ENCODE peak calls at places on chromosomes 1 and 21, in six cellular contexts. One of them, this sample, is unnamed.

GRCh38 chr1:239354211-239354610 is 32.2 kb upstream of the CHRM3 start:
- DNase-seq in activated T-helper 1 cell treated with anti-CD3 and anti-CD28 coated beads, Interleukin-12 subunit alpha, Interleukin-12 subunit beta, Interleukin-2, Interleukin-4 antibody, amounts not matched to agents 30 ng/mL and 10 ng/mL and 1 ng/mL, durations not matched to agents 14 hours and 24 hours and 36 hours: no peak
- DNase-seq in NCI-H446: no peak
- DNase-seq in kidney: no peak
- DNase-seq in NCI-H1417: no peak
- DNase-seq in naive B cell: no peak
- DNase-seq in this sample: no peak

GRCh38 chr1:204104331-204105222 is 31.7 kb downstream of the SOX13 start:
- DNase-seq in activated T-helper 1 cell treated with anti-CD3 and anti-CD28 coated beads, Interleukin-12 subunit alpha, Interleukin-12 subunit beta, Interleukin-2, Interleukin-4 antibody, amounts not matched to agents 30 ng/mL and 10 ng/mL and 1 ng/mL, durations not matched to agents 14 hours and 24 hours and 36 hours: no peak
- DNase-seq in NCI-H1417: no peak
- DNase-seq in NCI-H446: no peak
- DNase-seq in naive B cell: no peak
- DNase-seq in kidney: no peak
- DNase-seq in this sample: no peak

GRCh38 chr1:1894354-1895049 is 3.6 kb upstream of the GNB1 start:
- DNase-seq in naive B cell: no peak
- DNase-seq in NCI-H1417: peak
- DNase-seq in NCI-H446: no peak
- DNase-seq in kidney: peak
- DNase-seq in activated T-helper 1 cell treated with anti-CD3 and anti-CD28 coated beads, Interleukin-12 subunit alpha, Interleukin-12 subunit beta, Interleukin-2, Interleukin-4 antibody, amounts not matched to agents 30 ng/mL and 10 ng/mL and 1 ng/mL, durations not matched to agents 14 hours and 24 hours and 36 hours: no peak
- DNase-seq in this sample: peak

GRCh38 chr1:232628335-232629214 is 1.4 kb downstream of the SIPA1L2 start:
- DNase-seq in activated T-helper 1 cell treated with anti-CD3 and anti-CD28 coated beads, Interleukin-12 subunit alpha, Interleukin-12 subunit beta, Interleukin-2, Interleukin-4 antibody, amounts not matched to agents 30 ng/mL and 10 ng/mL and 1 ng/mL, durations not matched to agents 14 hours and 24 hours and 36 hours: no peak
- DNase-seq in kidney: no peak
- DNase-seq in NCI-H446: peak
- DNase-seq in naive B cell: no peak
- DNase-seq in NCI-H1417: peak
- DNase-seq in this sample: no peak

GRCh38 chr1:17551755-17552234 is 12.3 kb downstream of the ARHGEF10L start:
- DNase-seq in NCI-H1417: peak
- DNase-seq in NCI-H446: peak
- DNase-seq in naive B cell: no peak
- DNase-seq in activated T-helper 1 cell treated with anti-CD3 and anti-CD28 coated beads, Interleukin-12 subunit alpha, Interleukin-12 subunit beta, Interleukin-2, Interleukin-4 antibody, amounts not matched to agents 30 ng/mL and 10 ng/mL and 1 ng/mL, durations not matched to agents 14 hours and 24 hours and 36 hours: no peak
- DNase-seq in kidney: peak
- DNase-seq in this sample: peak

GRCh38 chr1:243234978-243235657 is 20.0 kb downstream of the CEP170 start:
- DNase-seq in NCI-H446: peak
- DNase-seq in activated T-helper 1 cell treated with anti-CD3 and anti-CD28 coated beads, Interleukin-12 subunit alpha, Interleukin-12 subunit beta, Interleukin-2, Interleukin-4 antibody, amounts not matched to agents 30 ng/mL and 10 ng/mL and 1 ng/mL, durations not matched to agents 14 hours and 24 hours and 36 hours: no peak
- DNase-seq in naive B cell: no peak
- DNase-seq in kidney: no peak
- DNase-seq in NCI-H1417: no peak
- DNase-seq in this sample: no peak

GRCh38 chr1:38728176-38728908 is 131.2 kb downstream of the RRAGC start:
- DNase-seq in NCI-H1417: no peak
- DNase-seq in NCI-H446: peak
- DNase-seq in activated T-helper 1 cell treated with anti-CD3 and anti-CD28 coated beads, Interleukin-12 subunit alpha, Interleukin-12 subunit beta, Interleukin-2, Interleukin-4 antibody, amounts not matched to agents 30 ng/mL and 10 ng/mL and 1 ng/mL, durations not matched to agents 14 hours and 24 hours and 36 hours: no peak
- DNase-seq in kidney: peak
- DNase-seq in naive B cell: no peak
- DNase-seq in this sample: no peak

GRCh38 chr1:42282024-42282579 is 52.9 kb downstream of the FOXJ3 start:
- DNase-seq in NCI-H1417: no peak
- DNase-seq in kidney: no peak
- DNase-seq in activated T-helper 1 cell treated with anti-CD3 and anti-CD28 coated beads, Interleukin-12 subunit alpha, Interleukin-12 subunit beta, Interleukin-2, Interleukin-4 antibody, amounts not matched to agents 30 ng/mL and 10 ng/mL and 1 ng/mL, durations not matched to agents 14 hours and 24 hours and 36 hours: no peak
- DNase-seq in NCI-H446: peak
- DNase-seq in naive B cell: no peak
- DNase-seq in this sample: no peak

GRCh38 chr1:26996024-26996423 is 2.5 kb downstream of the TRNP1 start:
- DNase-seq in activated T-helper 1 cell treated with anti-CD3 and anti-CD28 coated beads, Interleukin-12 subunit alpha, Interleukin-12 subunit beta, Interleukin-2, Interleukin-4 antibody, amounts not matched to agents 30 ng/mL and 10 ng/mL and 1 ng/mL, durations not matched to agents 14 hours and 24 hours and 36 hours: no peak
- DNase-seq in NCI-H1417: no peak
- DNase-seq in kidney: no peak
- DNase-seq in NCI-H446: no peak
- DNase-seq in naive B cell: no peak
- DNase-seq in this sample: no peak

GRCh38 chr1:166489670-166490436 is 323.1 kb upstream of the FAM78B start:
- DNase-seq in activated T-helper 1 cell treated with anti-CD3 and anti-CD28 coated beads, Interleukin-12 subunit alpha, Interleukin-12 subunit beta, Interleukin-2, Interleukin-4 antibody, amounts not matched to agents 30 ng/mL and 10 ng/mL and 1 ng/mL, durations not matched to agents 14 hours and 24 hours and 36 hours: peak
- DNase-seq in NCI-H446: no peak
- DNase-seq in naive B cell: peak
- DNase-seq in kidney: peak
- DNase-seq in NCI-H1417: peak
- DNase-seq in this sample: peak

GRCh38 chr1:160256396-160257046 is 5.8 kb downstream of the DCAF8 start:
- DNase-seq in NCI-H446: peak
- DNase-seq in activated T-helper 1 cell treated with anti-CD3 and anti-CD28 coated beads, Interleukin-12 subunit alpha, Interleukin-12 subunit beta, Interleukin-2, Interleukin-4 antibody, amounts not matched to agents 30 ng/mL and 10 ng/mL and 1 ng/mL, durations not matched to agents 14 hours and 24 hours and 36 hours: no peak
- DNase-seq in kidney: no peak
- DNase-seq in NCI-H1417: no peak
- DNase-seq in naive B cell: no peak
- DNase-seq in this sample: no peak

GRCh38 chr1:216560527-216560926 is 137.3 kb upstream of the USH2A start:
- DNase-seq in NCI-H1417: no peak
- DNase-seq in kidney: no peak
- DNase-seq in naive B cell: no peak
- DNase-seq in NCI-H446: no peak
- DNase-seq in activated T-helper 1 cell treated with anti-CD3 and anti-CD28 coated beads, Interleukin-12 subunit alpha, Interleukin-12 subunit beta, Interleukin-2, Interleukin-4 antibody, amounts not matched to agents 30 ng/mL and 10 ng/mL and 1 ng/mL, durations not matched to agents 14 hours and 24 hours and 36 hours: no peak
- DNase-seq in this sample: no peak

GRCh38 chr21:29892379-29892778 is 47.4 kb downstream of the GRIK1 start:
- DNase-seq in naive B cell: no peak
- DNase-seq in NCI-H1417: peak
- DNase-seq in activated T-helper 1 cell treated with anti-CD3 and anti-CD28 coated beads, Interleukin-12 subunit alpha, Interleukin-12 subunit beta, Interleukin-2, Interleukin-4 antibody, amounts not matched to agents 30 ng/mL and 10 ng/mL and 1 ng/mL, durations not matched to agents 14 hours and 24 hours and 36 hours: no peak
- DNase-seq in kidney: no peak
- DNase-seq in NCI-H446: no peak
- DNase-seq in this sample: no peak

GRCh38 chr1:59570524-59570923 is 244.2 kb upstream of the HOOK1 start:
- DNase-seq in NCI-H1417: no peak
- DNase-seq in activated T-helper 1 cell treated with anti-CD3 and anti-CD28 coated beads, Interleukin-12 subunit alpha, Interleukin-12 subunit beta, Interleukin-2, Interleukin-4 antibody, amounts not matched to agents 30 ng/mL and 10 ng/mL and 1 ng/mL, durations not matched to agents 14 hours and 24 hours and 36 hours: peak
- DNase-seq in NCI-H446: no peak
- DNase-seq in naive B cell: peak
- DNase-seq in kidney: no peak
- DNase-seq in this sample: no peak

GRCh38 chr1:57800341-57800740 is 376.5 kb upstream of the DAB1 start:
- DNase-seq in NCI-H446: no peak
- DNase-seq in NCI-H1417: no peak
- DNase-seq in activated T-helper 1 cell treated with anti-CD3 and anti-CD28 coated beads, Interleukin-12 subunit alpha, Interleukin-12 subunit beta, Interleukin-2, Interleukin-4 antibody, amounts not matched to agents 30 ng/mL and 10 ng/mL and 1 ng/mL, durations not matched to agents 14 hours and 24 hours and 36 hours: no peak
- DNase-seq in kidney: no peak
- DNase-seq in naive B cell: no peak
- DNase-seq in this sample: no peak

GRCh38 chr1:214708321-214708960 is 105.4 kb downstream of the CENPF start:
- DNase-seq in NCI-H446: no peak
- DNase-seq in activated T-helper 1 cell treated with anti-CD3 and anti-CD28 coated beads, Interleukin-12 subunit alpha, Interleukin-12 subunit beta, Interleukin-2, Interleukin-4 antibody, amounts not matched to agents 30 ng/mL and 10 ng/mL and 1 ng/mL, durations not matched to agents 14 hours and 24 hours and 36 hours: no peak
- DNase-seq in NCI-H1417: no peak
- DNase-seq in kidney: no peak
- DNase-seq in naive B cell: no peak
- DNase-seq in this sample: no peak

GRCh38 chr1:42686418-42686817 is 4.2 kb downstream of the YBX1 start:
- DNase-seq in naive B cell: no peak
- DNase-seq in NCI-H1417: no peak
- DNase-seq in NCI-H446: no peak
- DNase-seq in kidney: no peak
- DNase-seq in activated T-helper 1 cell treated with anti-CD3 and anti-CD28 coated beads, Interleukin-12 subunit alpha, Interleukin-12 subunit beta, Interleukin-2, Interleukin-4 antibody, amounts not matched to agents 30 ng/mL and 10 ng/mL and 1 ng/mL, durations not matched to agents 14 hours and 24 hours and 36 hours: no peak
- DNase-seq in this sample: no peak

GRCh38 chr1:238581332-238581731 is 690.6 kb upstream of the ZP4 start:
- DNase-seq in activated T-helper 1 cell treated with anti-CD3 and anti-CD28 coated beads, Interleukin-12 subunit alpha, Interleukin-12 subunit beta, Interleukin-2, Interleukin-4 antibody, amounts not matched to agents 30 ng/mL and 10 ng/mL and 1 ng/mL, durations not matched to agents 14 hours and 24 hours and 36 hours: no peak
- DNase-seq in NCI-H1417: no peak
- DNase-seq in NCI-H446: no peak
- DNase-seq in naive B cell: no peak
- DNase-seq in kidney: no peak
- DNase-seq in this sample: no peak

GRCh38 chr1:230210326-230210978 is 143.4 kb downstream of the GALNT2 start:
- DNase-seq in naive B cell: no peak
- DNase-seq in activated T-helper 1 cell treated with anti-CD3 and anti-CD28 coated beads, Interleukin-12 subunit alpha, Interleukin-12 subunit beta, Interleukin-2, Interleukin-4 antibody, amounts not matched to agents 30 ng/mL and 10 ng/mL and 1 ng/mL, durations not matched to agents 14 hours and 24 hours and 36 hours: no peak
- DNase-seq in kidney: no peak
- DNase-seq in NCI-H446: no peak
- DNase-seq in NCI-H1417: no peak
- DNase-seq in this sample: no peak

GRCh38 chr1:109649380-109649987 is 6.4 kb upstream of the GSTM4 start:
- DNase-seq in NCI-H1417: peak
- DNase-seq in activated T-helper 1 cell treated with anti-CD3 and anti-CD28 coated beads, Interleukin-12 subunit alpha, Interleukin-12 subunit beta, Interleukin-2, Interleukin-4 antibody, amounts not matched to agents 30 ng/mL and 10 ng/mL and 1 ng/mL, durations not matched to agents 14 hours and 24 hours and 36 hours: no peak
- DNase-seq in NCI-H446: peak
- DNase-seq in kidney: no peak
- DNase-seq in naive B cell: no peak
- DNase-seq in this sample: no peak

GRCh38 chr1:165884690-165885304 is 57.4 kb downstream of the UCK2 start:
- DNase-seq in naive B cell: no peak
- DNase-seq in NCI-H1417: no peak
- DNase-seq in activated T-helper 1 cell treated with anti-CD3 and anti-CD28 coated beads, Interleukin-12 subunit alpha, Interleukin-12 subunit beta, Interleukin-2, Interleukin-4 antibody, amounts not matched to agents 30 ng/mL and 10 ng/mL and 1 ng/mL, durations not matched to agents 14 hours and 24 hours and 36 hours: no peak
- DNase-seq in NCI-H446: no peak
- DNase-seq in kidney: no peak
- DNase-seq in this sample: no peak

GRCh38 chr1:5980314-5981008 is 11.8 kb downstream of the NPHP4 start:
- DNase-seq in NCI-H446: no peak
- DNase-seq in activated T-helper 1 cell treated with anti-CD3 and anti-CD28 coated beads, Interleukin-12 subunit alpha, Interleukin-12 subunit beta, Interleukin-2, Interleukin-4 antibody, amounts not matched to agents 30 ng/mL and 10 ng/mL and 1 ng/mL, durations not matched to agents 14 hours and 24 hours and 36 hours: no peak
- DNase-seq in naive B cell: no peak
- DNase-seq in kidney: peak
- DNase-seq in NCI-H1417: peak
- DNase-seq in this sample: peak

GRCh38 chr21:21165063-21165645 is 166.9 kb downstream of the NCAM2 start:
- DNase-seq in NCI-H446: peak
- DNase-seq in naive B cell: no peak
- DNase-seq in kidney: no peak
- DNase-seq in activated T-helper 1 cell treated with anti-CD3 and anti-CD28 coated beads, Interleukin-12 subunit alpha, Interleukin-12 subunit beta, Interleukin-2, Interleukin-4 antibody, amounts not matched to agents 30 ng/mL and 10 ng/mL and 1 ng/mL, durations not matched to agents 14 hours and 24 hours and 36 hours: no peak
- DNase-seq in NCI-H1417: no peak
- DNase-seq in this sample: no peak

GRCh38 chr1:100526894-100527293 is 11.0 kb upstream of the GPR88 start:
- DNase-seq in NCI-H1417: no peak
- DNase-seq in kidney: no peak
- DNase-seq in NCI-H446: no peak
- DNase-seq in activated T-helper 1 cell treated with anti-CD3 and anti-CD28 coated beads, Interleukin-12 subunit alpha, Interleukin-12 subunit beta, Interleukin-2, Interleukin-4 antibody, amounts not matched to agents 30 ng/mL and 10 ng/mL and 1 ng/mL, durations not matched to agents 14 hours and 24 hours and 36 hours: no peak
- DNase-seq in naive B cell: no peak
- DNase-seq in this sample: no peak

GRCh38 chr1:36989260-36989659 is 45.1 kb downstream of the GRIK3 start:
- DNase-seq in naive B cell: no peak
- DNase-seq in NCI-H1417: peak
- DNase-seq in activated T-helper 1 cell treated with anti-CD3 and anti-CD28 coated beads, Interleukin-12 subunit alpha, Interleukin-12 subunit beta, Interleukin-2, Interleukin-4 antibody, amounts not matched to agents 30 ng/mL and 10 ng/mL and 1 ng/mL, durations not matched to agents 14 hours and 24 hours and 36 hours: no peak
- DNase-seq in kidney: no peak
- DNase-seq in NCI-H446: no peak
- DNase-seq in this sample: no peak

GRCh38 chr1:226525750-226526149 is 22.8 kb upstream of the STUM start:
- DNase-seq in kidney: no peak
- DNase-seq in naive B cell: no peak
- DNase-seq in NCI-H446: no peak
- DNase-seq in NCI-H1417: no peak
- DNase-seq in activated T-helper 1 cell treated with anti-CD3 and anti-CD28 coated beads, Interleukin-12 subunit alpha, Interleukin-12 subunit beta, Interleukin-2, Interleukin-4 antibody, amounts not matched to agents 30 ng/mL and 10 ng/mL and 1 ng/mL, durations not matched to agents 14 hours and 24 hours and 36 hours: no peak
- DNase-seq in this sample: no peak

GRCh38 chr1:71785470-71785869 is 496.9 kb downstream of the NEGR1 start:
- DNase-seq in kidney: no peak
- DNase-seq in naive B cell: no peak
- DNase-seq in activated T-helper 1 cell treated with anti-CD3 and anti-CD28 coated beads, Interleukin-12 subunit alpha, Interleukin-12 subunit beta, Interleukin-2, Interleukin-4 antibody, amounts not matched to agents 30 ng/mL and 10 ng/mL and 1 ng/mL, durations not matched to agents 14 hours and 24 hours and 36 hours: no peak
- DNase-seq in NCI-H446: peak
- DNase-seq in NCI-H1417: peak
- DNase-seq in this sample: peak

GRCh38 chr1:151501474-151501873 is 9.7 kb upstream of the CGN start:
- DNase-seq in naive B cell: no peak
- DNase-seq in NCI-H1417: no peak
- DNase-seq in activated T-helper 1 cell treated with anti-CD3 and anti-CD28 coated beads, Interleukin-12 subunit alpha, Interleukin-12 subunit beta, Interleukin-2, Interleukin-4 antibody, amounts not matched to agents 30 ng/mL and 10 ng/mL and 1 ng/mL, durations not matched to agents 14 hours and 24 hours and 36 hours: no peak
- DNase-seq in kidney: no peak
- DNase-seq in NCI-H446: no peak
- DNase-seq in this sample: peak

GRCh38 chr1:36224537-36225297 is 474 bp downstream of the THRAP3 start:
- DNase-seq in kidney: peak
- DNase-seq in NCI-H446: peak
- DNase-seq in NCI-H1417: peak
- DNase-seq in activated T-helper 1 cell treated with anti-CD3 and anti-CD28 coated beads, Interleukin-12 subunit alpha, Interleukin-12 subunit beta, Interleukin-2, Interleukin-4 antibody, amounts not matched to agents 30 ng/mL and 10 ng/mL and 1 ng/mL, durations not matched to agents 14 hours and 24 hours and 36 hours: no peak
- DNase-seq in naive B cell: no peak
- DNase-seq in this sample: no peak

GRCh38 chr1:202861420-202862121 is 27.4 kb downstream of the RABIF start:
- DNase-seq in naive B cell: peak
- DNase-seq in kidney: peak
- DNase-seq in activated T-helper 1 cell treated with anti-CD3 and anti-CD28 coated beads, Interleukin-12 subunit alpha, Interleukin-12 subunit beta, Interleukin-2, Interleukin-4 antibody, amounts not matched to agents 30 ng/mL and 10 ng/mL and 1 ng/mL, durations not matched to agents 14 hours and 24 hours and 36 hours: peak
- DNase-seq in NCI-H446: peak
- DNase-seq in NCI-H1417: peak
- DNase-seq in this sample: peak

GRCh38 chr1:54371936-54372385 is 34.2 kb downstream of the SSBP3 start:
- DNase-seq in NCI-H1417: no peak
- DNase-seq in NCI-H446: no peak
- DNase-seq in kidney: no peak
- DNase-seq in activated T-helper 1 cell treated with anti-CD3 and anti-CD28 coated beads, Interleukin-12 subunit alpha, Interleukin-12 subunit beta, Interleukin-2, Interleukin-4 antibody, amounts not matched to agents 30 ng/mL and 10 ng/mL and 1 ng/mL, durations not matched to agents 14 hours and 24 hours and 36 hours: no peak
- DNase-seq in naive B cell: no peak
- DNase-seq in this sample: no peak

GRCh38 chr1:11767932-11768704 is 6.1 kb downstream of the C1orf167 start:
- DNase-seq in kidney: no peak
- DNase-seq in NCI-H1417: no peak
- DNase-seq in activated T-helper 1 cell treated with anti-CD3 and anti-CD28 coated beads, Interleukin-12 subunit alpha, Interleukin-12 subunit beta, Interleukin-2, Interleukin-4 antibody, amounts not matched to agents 30 ng/mL and 10 ng/mL and 1 ng/mL, durations not matched to agents 14 hours and 24 hours and 36 hours: no peak
- DNase-seq in naive B cell: no peak
- DNase-seq in NCI-H446: no peak
- DNase-seq in this sample: no peak

GRCh38 chr1:246793331-246793890 is 69.2 kb downstream of the SCCPDH start:
- DNase-seq in activated T-helper 1 cell treated with anti-CD3 and anti-CD28 coated beads, Interleukin-12 subunit alpha, Interleukin-12 subunit beta, Interleukin-2, Interleukin-4 antibody, amounts not matched to agents 30 ng/mL and 10 ng/mL and 1 ng/mL, durations not matched to agents 14 hours and 24 hours and 36 hours: no peak
- DNase-seq in kidney: peak
- DNase-seq in NCI-H446: no peak
- DNase-seq in naive B cell: no peak
- DNase-seq in NCI-H1417: peak
- DNase-seq in this sample: no peak

GRCh38 chr1:4593106-4593505 is 61.3 kb upstream of the AJAP1 start:
- DNase-seq in NCI-H446: no peak
- DNase-seq in activated T-helper 1 cell treated with anti-CD3 and anti-CD28 coated beads, Interleukin-12 subunit alpha, Interleukin-12 subunit beta, Interleukin-2, Interleukin-4 antibody, amounts not matched to agents 30 ng/mL and 10 ng/mL and 1 ng/mL, durations not matched to agents 14 hours and 24 hours and 36 hours: no peak
- DNase-seq in naive B cell: no peak
- DNase-seq in NCI-H1417: no peak
- DNase-seq in kidney: peak
- DNase-seq in this sample: no peak

GRCh38 chr1:116654351-116654750 is 13.2 kb downstream of the IGSF3 start:
- DNase-seq in naive B cell: no peak
- DNase-seq in NCI-H446: no peak
- DNase-seq in activated T-helper 1 cell treated with anti-CD3 and anti-CD28 coated beads, Interleukin-12 subunit alpha, Interleukin-12 subunit beta, Interleukin-2, Interleukin-4 antibody, amounts not matched to agents 30 ng/mL and 10 ng/mL and 1 ng/mL, durations not matched to agents 14 hours and 24 hours and 36 hours: no peak
- DNase-seq in NCI-H1417: no peak
- DNase-seq in kidney: no peak
- DNase-seq in this sample: no peak

GRCh38 chr1:147534386-147534785 is 6.9 kb upstream of the BCL9 start:
- DNase-seq in naive B cell: no peak
- DNase-seq in NCI-H446: no peak
- DNase-seq in activated T-helper 1 cell treated with anti-CD3 and anti-CD28 coated beads, Interleukin-12 subunit alpha, Interleukin-12 subunit beta, Interleukin-2, Interleukin-4 antibody, amounts not matched to agents 30 ng/mL and 10 ng/mL and 1 ng/mL, durations not matched to agents 14 hours and 24 hours and 36 hours: no peak
- DNase-seq in kidney: no peak
- DNase-seq in NCI-H1417: no peak
- DNase-seq in this sample: peak

GRCh38 chr1:34711469-34711868 is 43.4 kb upstream of the GJB5 start:
- DNase-seq in naive B cell: no peak
- DNase-seq in kidney: no peak
- DNase-seq in activated T-helper 1 cell treated with anti-CD3 and anti-CD28 coated beads, Interleukin-12 subunit alpha, Interleukin-12 subunit beta, Interleukin-2, Interleukin-4 antibody, amounts not matched to agents 30 ng/mL and 10 ng/mL and 1 ng/mL, durations not matched to agents 14 hours and 24 hours and 36 hours: no peak
- DNase-seq in NCI-H1417: peak
- DNase-seq in NCI-H446: no peak
- DNase-seq in this sample: no peak